ENCODE peak calls at places on chromosomes 5 and 9, in five cellular contexts. One of them, this sample, is unnamed.
A peak's percentile ranks its signal among the peaks of the same experiment; 100 is the strongest.

GRCh38 chr5:160042674-160043073 is 33.7 kb downstream of the TTC1 start:
- DNase-seq in MCF 10A: no peak
- DNase-seq in GM13977: no peak
- DNase-seq in bronchial epithelial cell: no peak
- DNase-seq in stomach: no peak
- DNase-seq in this sample: no peak

GRCh38 chr5:43900974-43901373 is 298.0 kb downstream of the NNT start:
- DNase-seq in MCF 10A: no peak
- DNase-seq in GM13977: no peak
- DNase-seq in stomach: no peak
- DNase-seq in bronchial epithelial cell: no peak
- DNase-seq in this sample: no peak

GRCh38 chr9:136858844-136859757 is 7.0 kb downstream of the MAMDC4 start:
- DNase-seq in bronchial epithelial cell: no peak
- DNase-seq in MCF 10A: peak; percentile 77
- DNase-seq in GM13977: no peak
- DNase-seq in stomach: peak; percentile 95
- DNase-seq in this sample: no peak

GRCh38 chr9:98775831-98776441 is 20.4 kb downstream of the ANKS6 start:
- DNase-seq in stomach: no peak
- DNase-seq in GM13977: peak; percentile 85
- DNase-seq in bronchial epithelial cell: peak; percentile 63
- DNase-seq in MCF 10A: peak; percentile 70
- DNase-seq in this sample: peak; percentile 77

GRCh38 chr5:59724482-59725392 is 168.8 kb downstream of the PDE4D start:
- DNase-seq in stomach: no peak
- DNase-seq in bronchial epithelial cell: peak; percentile 50
- DNase-seq in MCF 10A: peak; percentile 80
- DNase-seq in GM13977: peak; percentile 26
- DNase-seq in this sample: peak; percentile 28

GRCh38 chr5:89241186-89241585 is 358.2 kb upstream of the MEF2C start:
- DNase-seq in bronchial epithelial cell: peak; percentile 9
- DNase-seq in GM13977: no peak
- DNase-seq in stomach: no peak
- DNase-seq in MCF 10A: no peak
- DNase-seq in this sample: no peak

GRCh38 chr5:135484563-135485157 is 32.5 kb upstream of the TIFAB start:
- DNase-seq in GM13977: no peak
- DNase-seq in bronchial epithelial cell: no peak
- DNase-seq in MCF 10A: no peak
- DNase-seq in stomach: no peak
- DNase-seq in this sample: no peak

GRCh38 chr9:99197987-99198386 is 23.8 kb downstream of the ALG2 start:
- DNase-seq in GM13977: no peak
- DNase-seq in bronchial epithelial cell: no peak
- DNase-seq in MCF 10A: no peak
- DNase-seq in stomach: no peak
- DNase-seq in this sample: no peak

GRCh38 chr9:15357050-15357653 is 50.1 kb upstream of the TTC39B start:
- DNase-seq in stomach: peak; percentile 28
- DNase-seq in bronchial epithelial cell: no peak
- DNase-seq in MCF 10A: no peak
- DNase-seq in GM13977: no peak
- DNase-seq in this sample: no peak

GRCh38 chr9:134497283-134497860 is 144.2 kb upstream of the COL5A1 start:
- DNase-seq in MCF 10A: no peak
- DNase-seq in stomach: no peak
- DNase-seq in GM13977: no peak
- DNase-seq in bronchial epithelial cell: no peak
- DNase-seq in this sample: no peak

GRCh38 chr5:155070781-155071180 is 57.2 kb downstream of the KIF4B start:
- DNase-seq in MCF 10A: no peak
- DNase-seq in bronchial epithelial cell: no peak
- DNase-seq in GM13977: no peak
- DNase-seq in stomach: no peak
- DNase-seq in this sample: no peak

GRCh38 chr5:21802869-21803490 is 1050.2 kb downstream of the CDH12 start:
- DNase-seq in bronchial epithelial cell: peak; percentile 40
- DNase-seq in MCF 10A: peak; percentile 45
- DNase-seq in GM13977: peak; percentile 4
- DNase-seq in stomach: no peak
- DNase-seq in this sample: peak; percentile 20

GRCh38 chr5:7868773-7869473 is at the start of the genes FASTKD3 and MTRR:
- DNase-seq in bronchial epithelial cell: peak; percentile 83
- DNase-seq in GM13977: peak; percentile 94
- DNase-seq in stomach: peak; percentile 94
- DNase-seq in MCF 10A: peak; percentile 92
- DNase-seq in this sample: peak; percentile 94

GRCh38 chr9:136204086-136204805 is 682 bp downstream of the LHX3 start:
- DNase-seq in bronchial epithelial cell: no peak
- DNase-seq in MCF 10A: no peak
- DNase-seq in stomach: no peak
- DNase-seq in GM13977: no peak
- DNase-seq in this sample: no peak

GRCh38 chr9:27019589-27019988 is 14.1 kb upstream of the LRRC19 start:
- DNase-seq in stomach: no peak
- DNase-seq in GM13977: no peak
- DNase-seq in bronchial epithelial cell: peak; percentile 64
- DNase-seq in MCF 10A: peak; percentile 11
- DNase-seq in this sample: no peak

GRCh38 chr9:119451426-119451825 is 82.2 kb upstream of the BRINP1 start:
- DNase-seq in stomach: no peak
- DNase-seq in MCF 10A: peak; percentile 45
- DNase-seq in GM13977: no peak
- DNase-seq in bronchial epithelial cell: no peak
- DNase-seq in this sample: no peak

GRCh38 chr9:109977521-109977920 is 197.5 kb downstream of the PALM2AKAP2 start:
- DNase-seq in bronchial epithelial cell: no peak
- DNase-seq in stomach: no peak
- DNase-seq in MCF 10A: no peak
- DNase-seq in GM13977: no peak
- DNase-seq in this sample: no peak

GRCh38 chr9:33161011-33161588 is 6.0 kb downstream of the B4GALT1 start:
- DNase-seq in MCF 10A: peak; percentile 96
- DNase-seq in stomach: peak; percentile 62
- DNase-seq in GM13977: no peak
- DNase-seq in bronchial epithelial cell: peak; percentile 95
- DNase-seq in this sample: no peak

GRCh38 chr5:126124706-126125345 is 298.4 kb upstream of the GRAMD2B start:
- DNase-seq in bronchial epithelial cell: peak; percentile 87
- DNase-seq in MCF 10A: peak; percentile 92
- DNase-seq in GM13977: no peak
- DNase-seq in stomach: no peak
- DNase-seq in this sample: no peak

GRCh38 chr5:152259702-152260101 is 145.4 kb downstream of the NMUR2 start:
- DNase-seq in GM13977: no peak
- DNase-seq in stomach: no peak
- DNase-seq in MCF 10A: no peak
- DNase-seq in bronchial epithelial cell: no peak
- DNase-seq in this sample: no peak

GRCh38 chr5:55517804-55518203 is 17.0 kb downstream of the PLPP1 start:
- DNase-seq in GM13977: no peak
- DNase-seq in stomach: no peak
- DNase-seq in MCF 10A: no peak
- DNase-seq in bronchial epithelial cell: no peak
- DNase-seq in this sample: no peak

GRCh38 chr5:78518365-78519197 is 130.0 kb downstream of the LHFPL2 start:
- DNase-seq in MCF 10A: peak; percentile 74
- DNase-seq in stomach: peak; percentile 46
- DNase-seq in bronchial epithelial cell: peak; percentile 87
- DNase-seq in GM13977: no peak
- DNase-seq in this sample: no peak

GRCh38 chr9:79360387-79361347 is 211.1 kb upstream of the TLE4 start:
- DNase-seq in MCF 10A: peak; percentile 3
- DNase-seq in bronchial epithelial cell: no peak
- DNase-seq in GM13977: no peak
- DNase-seq in stomach: no peak
- DNase-seq in this sample: no peak

GRCh38 chr5:100623719-100624118 is 88.5 kb downstream of the FAM174A start:
- DNase-seq in GM13977: peak; percentile 19
- DNase-seq in bronchial epithelial cell: peak; percentile 50
- DNase-seq in stomach: no peak
- DNase-seq in MCF 10A: peak; percentile 51
- DNase-seq in this sample: no peak

GRCh38 chr5:113090336-113091106 is 113.9 kb downstream of the DCP2 start:
- DNase-seq in bronchial epithelial cell: no peak
- DNase-seq in stomach: no peak
- DNase-seq in GM13977: no peak
- DNase-seq in MCF 10A: peak; percentile 5
- DNase-seq in this sample: no peak

GRCh38 chr5:91651704-91652103 is 268.6 kb upstream of the ARRDC3 start:
- DNase-seq in GM13977: no peak
- DNase-seq in MCF 10A: peak; percentile 79
- DNase-seq in stomach: no peak
- DNase-seq in bronchial epithelial cell: no peak
- DNase-seq in this sample: no peak

GRCh38 chr5:80149161-80149609 is 106.7 kb downstream of the SERINC5 start:
- DNase-seq in bronchial epithelial cell: no peak
- DNase-seq in stomach: no peak
- DNase-seq in GM13977: no peak
- DNase-seq in MCF 10A: no peak
- DNase-seq in this sample: no peak

GRCh38 chr9:88291056-88291455 is 97.2 kb upstream of the SPIN1 start:
- DNase-seq in MCF 10A: no peak
- DNase-seq in GM13977: no peak
- DNase-seq in stomach: no peak
- DNase-seq in bronchial epithelial cell: no peak
- DNase-seq in this sample: no peak

GRCh38 chr5:87252283-87252605 is 15.4 kb upstream of the RASA1 start:
- DNase-seq in MCF 10A: no peak
- DNase-seq in GM13977: no peak
- DNase-seq in stomach: no peak
- DNase-seq in bronchial epithelial cell: no peak
- DNase-seq in this sample: no peak

GRCh38 chr5:103375863-103376591 is 117.5 kb downstream of the MACIR start:
- DNase-seq in stomach: no peak
- DNase-seq in bronchial epithelial cell: peak; percentile 43
- DNase-seq in MCF 10A: no peak
- DNase-seq in GM13977: no peak
- DNase-seq in this sample: no peak

GRCh38 chr5:103373576-103374472 is 115.3 kb downstream of the MACIR start:
- DNase-seq in stomach: peak; percentile 49
- DNase-seq in MCF 10A: no peak
- DNase-seq in bronchial epithelial cell: peak; percentile 14
- DNase-seq in GM13977: no peak
- DNase-seq in this sample: no peak

GRCh38 chr5:103374473-103374963 is 116.0 kb downstream of the MACIR start:
- DNase-seq in GM13977: no peak
- DNase-seq in stomach: no peak
- DNase-seq in bronchial epithelial cell: no peak
- DNase-seq in MCF 10A: no peak
- DNase-seq in this sample: no peak

GRCh38 chr5:103371046-103371603 is 112.6 kb downstream of the MACIR start:
- DNase-seq in stomach: peak; percentile 43
- DNase-seq in MCF 10A: no peak
- DNase-seq in GM13977: no peak
- DNase-seq in bronchial epithelial cell: no peak
- DNase-seq in this sample: no peak

GRCh38 chr5:103375356-103375755 is 116.8 kb downstream of the MACIR start:
- DNase-seq in GM13977: no peak
- DNase-seq in stomach: no peak
- DNase-seq in bronchial epithelial cell: peak; percentile 5
- DNase-seq in MCF 10A: peak; percentile 43
- DNase-seq in this sample: no peak
- TF ChIP-seq CTCF in GM13977: no peak
- TF ChIP-seq CTCF in stomach: no peak
- TF ChIP-seq CTCF in bronchial epithelial cell: peak; percentile 21
- TF ChIP-seq CTCF in MCF 10A: no peak
- TF ChIP-seq CTCF in this sample: no peak

DNA sequence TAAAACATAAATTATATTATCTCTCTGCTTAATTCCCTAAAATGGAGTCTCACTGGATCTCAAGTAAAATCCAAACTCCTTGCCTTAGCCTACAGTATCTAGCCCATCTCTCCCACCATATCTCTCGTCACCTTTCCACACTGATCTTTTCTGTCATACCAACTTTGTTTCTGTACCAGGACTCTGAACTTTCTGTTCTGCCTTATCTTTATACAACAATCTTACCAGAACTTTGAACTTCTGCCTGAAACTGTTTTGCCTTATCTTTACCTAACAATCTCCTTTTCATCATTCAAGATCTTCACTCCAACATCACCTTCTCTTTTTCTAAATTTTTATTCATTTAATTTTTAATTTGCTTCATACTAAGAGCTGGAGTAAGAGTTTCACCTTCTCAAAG is 139.0 kb downstream of the CPLANE1 start:
- DNase-seq in stomach: no peak
- DNase-seq in MCF 10A: no peak
- DNase-seq in GM13977: no peak
- DNase-seq in bronchial epithelial cell: no peak
- DNase-seq in this sample: no peak
- TF ChIP-seq CTCF in stomach: no peak
- TF ChIP-seq CTCF in MCF 10A: no peak
- TF ChIP-seq CTCF in GM13977: no peak
- TF ChIP-seq CTCF in bronchial epithelial cell: no peak
- TF ChIP-seq CTCF in this sample: no peak

GRCh38 chr5:140131967-140132409 is 6.3 kb downstream of the IGIP start:
- DNase-seq in stomach: peak; percentile 39
- DNase-seq in bronchial epithelial cell: peak; percentile 96
- DNase-seq in MCF 10A: peak; percentile 88
- DNase-seq in GM13977: no peak
- DNase-seq in this sample: no peak

GRCh38 chr5:140134277-140134935 is 8.7 kb downstream of the IGIP start:
- DNase-seq in MCF 10A: no peak
- DNase-seq in GM13977: no peak
- DNase-seq in bronchial epithelial cell: no peak
- DNase-seq in stomach: no peak
- DNase-seq in this sample: no peak

GRCh38 chr5:140130949-140131733 is 5.4 kb downstream of the IGIP start:
- DNase-seq in MCF 10A: no peak
- DNase-seq in bronchial epithelial cell: no peak
- DNase-seq in stomach: no peak
- DNase-seq in GM13977: no peak
- DNase-seq in this sample: no peak

GRCh38 chr5:140135127-140135526 is 9.4 kb downstream of the IGIP start:
- DNase-seq in GM13977: no peak
- DNase-seq in bronchial epithelial cell: no peak
- DNase-seq in stomach: no peak
- DNase-seq in MCF 10A: no peak
- DNase-seq in this sample: no peak

GRCh38 chr5:140133514-140134167 is 7.9 kb downstream of the IGIP start:
- DNase-seq in stomach: no peak
- DNase-seq in MCF 10A: no peak
- DNase-seq in GM13977: no peak
- DNase-seq in bronchial epithelial cell: no peak
- DNase-seq in this sample: no peak
- TF ChIP-seq CTCF in stomach: no peak
- TF ChIP-seq CTCF in MCF 10A: no peak
- TF ChIP-seq CTCF in GM13977: no peak
- TF ChIP-seq CTCF in bronchial epithelial cell: no peak
- TF ChIP-seq CTCF in this sample: no peak

DNA sequence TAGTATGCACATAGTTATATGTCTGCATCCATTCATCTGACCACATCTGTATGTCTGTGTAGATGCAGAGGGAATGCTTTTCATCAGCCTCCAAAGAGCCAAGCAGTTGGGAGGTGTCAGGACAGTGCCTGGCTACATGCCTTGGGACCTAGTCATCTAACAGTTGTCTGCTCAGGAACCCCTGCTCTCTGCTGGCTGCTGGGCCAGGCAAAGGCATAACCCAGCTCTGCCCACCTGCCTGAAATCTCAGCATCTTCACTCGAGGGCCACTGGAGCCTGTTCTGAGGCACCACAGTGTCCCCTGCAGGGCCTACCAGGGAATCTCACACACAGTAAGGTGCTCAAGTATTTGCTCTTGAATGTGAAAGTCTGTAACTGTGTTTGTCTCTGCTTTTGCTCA is 3.7 kb downstream of the C9orf50 start:
- DNase-seq in GM13977: no peak
- DNase-seq in bronchial epithelial cell: peak; percentile 74
- DNase-seq in MCF 10A: peak; percentile 53
- DNase-seq in stomach: no peak
- DNase-seq in this sample: no peak
- TF ChIP-seq CTCF in GM13977: peak; percentile 49
- TF ChIP-seq CTCF in bronchial epithelial cell: peak; percentile 74
- TF ChIP-seq CTCF in MCF 10A: peak; percentile 37
- TF ChIP-seq CTCF in stomach: no peak
- TF ChIP-seq CTCF in this sample: peak; percentile 38